ENCODE peak calls at places on chromosomes 13 and 19, in four cellular contexts. R, E, C and Z are unnamed samples.

GRCh38 chr13:66915596-66916185 is 314.4 kb downstream of the PCDH9 start:
- DNase-seq in R (no peak), E (no peak), C (no peak), Z (no peak)

GRCh38 chr13:40974460-40975407 is 44.4 kb downstream of the ELF1 start:
- DNase-seq in R (no peak), E (no peak), C (peak), Z (peak)

GRCh38 chr13:38539632-38540031 is 147.2 kb upstream of the FREM2 start:
- DNase-seq in R (no peak), E (no peak), C (no peak), Z (no peak)

GRCh38 chr13:101390461-101390860 is 25.8 kb downstream of the NALCN start:
- DNase-seq in R (no peak), E (no peak), C (no peak), Z (no peak)

GRCh38 chr13:58434943-58435342 is 803.4 kb downstream of the PCDH17 start:
- DNase-seq in R (no peak), E (no peak), C (no peak), Z (no peak)

GRCh38 chr19:11987405-11988231 is 22.8 kb downstream of the ZNF763 start:
- DNase-seq in R (peak), E (peak), C (peak), Z (peak)

GRCh38 chr13:105979586-105979985 is 555.9 kb downstream of the EFNB2 start:
- DNase-seq in R (no peak), E (no peak), C (no peak), Z (no peak)

GRCh38 chr13:40221460-40222201 is 444.8 kb downstream of the FOXO1 start:
- DNase-seq in R (no peak), E (no peak), C (no peak), Z (no peak)

GRCh38 chr19:20278342-20278741 is 111.3 kb downstream of the ZNF486 start:
- DNase-seq in R (no peak), E (no peak), C (no peak), Z (peak)

GRCh38 chr13:40819797-40820315 is 30.4 kb downstream of the SLC25A15 start:
- DNase-seq in R (no peak), E (no peak), C (no peak), Z (no peak)

GRCh38 chr19:391726-392374 is 17.1 kb downstream of the C2CD4C start:
- DNase-seq in R (no peak), E (no peak), C (no peak), Z (no peak)

GRCh38 chr19:31448221-31448657 is 99.0 kb upstream of the TSHZ3 start:
- DNase-seq in R (no peak), E (no peak), C (no peak), Z (no peak)

GRCh38 chr19:50725932-50726230 is 2.7 kb downstream of the CLEC11A start:
- DNase-seq in R (no peak), E (no peak), C (no peak), Z (no peak)

GRCh38 chr19:52190679-52191293 is 934 bp downstream of the PPP2R1A start:
- DNase-seq in R (no peak), E (no peak), C (no peak), Z (peak)

GRCh38 chr13:95228130-95228529 is 73.1 kb downstream of the ABCC4 start:
- DNase-seq in R (no peak), E (no peak), C (no peak), Z (peak)

GRCh38 chr19:4396949-4397783 is 3.2 kb downstream of the SH3GL1 start:
- DNase-seq in R (no peak), E (no peak), C (no peak), Z (no peak)

GRCh38 chr19:39032164-39032918 is at the start of gene FBXO27:
- DNase-seq in R (no peak), E (no peak), C (peak), Z (no peak)

GRCh38 chr19:33246729-33247440 is 21.2 kb upstream of the SLC7A10 start:
- DNase-seq in R (no peak), E (no peak), C (no peak), Z (no peak)

GRCh38 chr13:75704194-75704941 is 68.2 kb downstream of the LMO7 start:
- DNase-seq in R (no peak), E (no peak), C (no peak), Z (no peak)

GRCh38 chr13:59880468-59880867 is 283.3 kb downstream of the DIAPH3 start:
- DNase-seq in R (no peak), E (no peak), C (no peak), Z (no peak)

GRCh38 chr19:41904118-41904870 is 21.3 kb downstream of the ARHGEF1 start:
- DNase-seq in R (no peak), E (no peak), C (no peak), Z (no peak)

GRCh38 chr13:88051746-88052482 is 380.7 kb downstream of the SLITRK5 start:
- DNase-seq in R (no peak), E (no peak), C (no peak), Z (no peak)

GRCh38 chr13:109684084-109684835 is 102.1 kb downstream of the IRS2 start:
- DNase-seq in R (no peak), E (no peak), C (no peak), Z (no peak)

GRCh38 chr13:100633461-100633860 is 41.1 kb downstream of the TMTC4 start:
- DNase-seq in R (no peak), E (no peak), C (no peak), Z (no peak)

GRCh38 chr19:31882709-31883108 is 462.7 kb upstream of the ZNF507 start:
- DNase-seq in R (no peak), E (no peak), C (no peak), Z (no peak)

GRCh38 chr13:87684850-87685735 is 13.9 kb downstream of the SLITRK5 start:
- DNase-seq in R (no peak), E (no peak), C (no peak), Z (no peak)

GRCh38 chr19:35039881-35040456 is 1.6 kb upstream of the HPN start:
- DNase-seq in R (no peak), E (no peak), C (no peak), Z (no peak)

GRCh38 chr19:18282021-18282787 is 782 bp upstream of the JUND start:
- DNase-seq in R (no peak), E (no peak), C (no peak), Z (no peak)

GRCh38 chr19:3710265-3710812 is 2.2 kb downstream of the TJP3 start:
- DNase-seq in R (no peak), E (no peak), C (peak), Z (peak)

GRCh38 chr19:48123907-48124675 is 13.5 kb upstream of the PLA2G4C start:
- DNase-seq in R (no peak), E (no peak), C (no peak), Z (no peak)

GRCh38 chr19:2618611-2619010 is 83.9 kb downstream of the GNG7 start:
- DNase-seq in R (no peak), E (no peak), C (no peak), Z (no peak)

GRCh38 chr19:33333615-33334014 is 31.3 kb upstream of the CEBPA start:
- DNase-seq in R (no peak), E (no peak), C (no peak), Z (no peak)

GRCh38 chr13:98939552-98940306 is 38.1 kb downstream of the DOCK9 start:
- DNase-seq in R (no peak), E (no peak), C (no peak), Z (no peak)

GRCh38 chr19:38135150-38135998 is 88.6 kb downstream of the DPF1 start:
- DNase-seq in R (no peak), E (no peak), C (no peak), Z (no peak)

GRCh38 chr13:113926951-113927660 is 46.8 kb downstream of the C13orf46 start:
- DNase-seq in R (no peak), E (no peak), C (no peak), Z (no peak)

GRCh38 chr13:113929628-113930615 is 44.0 kb downstream of the C13orf46 start:
- DNase-seq in R (no peak), E (no peak), C (no peak), Z (no peak)

GRCh38 chr13:113926301-113926761 is 47.5 kb downstream of the C13orf46 start:
- DNase-seq in R (no peak), E (no peak), C (no peak), Z (no peak)

GRCh38 chr13:113928701-113929627 is 44.9 kb downstream of the C13orf46 start:
- DNase-seq in R (no peak), E (no peak), C (no peak), Z (no peak)

GRCh38 chr13:113927661-113928581 is 46.0 kb downstream of the C13orf46 start:
- DNase-seq in R (no peak), E (no peak), C (no peak), Z (no peak)
- TF ChIP-seq SPI1 in R (no peak), E (no peak), C (no peak), Z (no peak)

DNA sequence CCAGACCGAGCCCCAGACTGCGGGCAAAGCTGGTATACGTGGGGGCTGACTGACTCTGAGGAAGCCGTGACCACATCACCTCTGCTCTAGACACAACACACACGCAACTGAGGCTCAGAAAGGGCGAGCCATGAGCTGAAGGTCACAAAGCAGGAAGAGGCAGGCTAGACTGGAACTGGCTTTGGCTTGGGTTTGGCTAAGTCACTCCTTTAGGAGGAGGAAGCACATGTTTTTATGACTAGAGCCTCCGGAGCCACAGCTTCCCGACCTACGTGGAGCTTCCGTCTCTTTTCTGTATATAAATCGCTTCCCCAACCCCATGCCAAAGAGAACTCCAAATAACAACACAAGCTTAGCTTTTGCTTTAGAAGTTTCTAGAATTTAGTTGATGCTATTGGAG is 48.0 kb downstream of the RFX2 start:
- DNase-seq in R (no peak), E (no peak), C (no peak), Z (peak)
- TF ChIP-seq SPI1 in R (no peak), E (no peak), C (no peak), Z (peak)

GRCh38 chr19:49544154-49544553 is 16.4 kb downstream of the RCN3 start:
- DNase-seq in R (no peak), E (no peak), C (no peak), Z (no peak)

GRCh38 chr19:49551531-49551930 is 23.7 kb downstream of the RCN3 start:
- DNase-seq in R (no peak), E (no peak), C (no peak), Z (no peak)

GRCh38 chr19:49549045-49549444 is 21.2 kb downstream of the RCN3 start:
- DNase-seq in R (no peak), E (no peak), C (no peak), Z (no peak)

GRCh38 chr19:49543032-49543431 is 15.2 kb downstream of the RCN3 start:
- DNase-seq in R (no peak), E (no peak), C (no peak), Z (no peak)

GRCh38 chr19:49546825-49547565 is 19.2 kb downstream of the RCN3 start:
- DNase-seq in R (no peak), E (peak), C (peak), Z (no peak)
- TF ChIP-seq SPI1 in R (no peak), E (no peak), C (no peak), Z (no peak)

DNA sequence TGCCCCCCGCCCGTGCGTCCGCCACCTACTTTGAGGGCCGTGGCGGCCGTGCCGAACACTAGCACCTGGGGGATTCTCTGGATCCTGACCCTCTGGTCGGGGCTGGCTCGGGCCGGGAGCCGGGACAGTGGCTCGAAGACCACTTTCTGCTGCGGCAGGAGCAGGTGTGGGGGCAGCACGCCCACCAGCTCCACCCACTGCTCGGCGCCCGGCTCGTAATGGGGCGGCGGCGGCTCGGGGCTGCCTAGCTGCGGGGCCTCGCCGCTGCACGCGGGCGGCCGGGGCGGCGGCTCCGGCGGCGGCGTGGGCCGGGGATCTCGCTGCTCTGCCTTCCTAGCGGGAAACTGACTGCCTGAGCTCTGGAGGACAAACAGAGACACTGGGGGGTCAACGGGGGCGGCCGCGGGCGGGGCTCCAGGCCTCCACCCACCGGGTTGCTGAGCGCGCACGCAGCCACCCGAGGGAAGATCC is 26.4 kb downstream of the DCAF15 start:
- DNase-seq in R (no peak), E (no peak), C (no peak), Z (no peak)
- TF ChIP-seq SPI1 in R (no peak), E (no peak), C (no peak), Z (no peak)

DNA sequence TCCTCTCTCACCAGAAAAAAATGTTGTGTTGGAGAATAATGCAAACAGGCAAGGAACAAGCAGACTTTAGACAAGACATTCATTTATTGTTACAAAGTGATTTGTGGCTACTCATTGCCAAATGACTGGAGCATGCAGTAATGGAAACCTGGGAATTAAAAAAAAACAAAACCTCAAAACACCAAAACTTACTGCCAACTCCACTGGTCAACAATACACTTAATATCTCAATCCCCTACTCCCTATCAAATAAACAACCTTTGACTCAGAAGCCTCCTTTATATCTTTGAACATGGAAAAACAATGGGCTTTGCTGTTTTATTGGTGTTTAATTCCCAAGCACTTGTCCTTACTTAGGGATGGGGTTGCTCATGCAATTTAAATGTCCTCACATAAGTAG is 112.8 kb downstream of the POSTN start:
- DNase-seq in R (no peak), E (no peak), C (no peak), Z (no peak)
- TF ChIP-seq SPI1 in R (no peak), E (no peak), C (no peak), Z (no peak)

GRCh38 chr19:23992348-23992747 is 77.7 kb downstream of the ZNF726 start:
- DNase-seq in R (no peak), E (no peak), C (no peak), Z (no peak)

GRCh38 chr19:23981863-23982262 is 67.2 kb downstream of the ZNF726 start:
- DNase-seq in R (no peak), E (no peak), C (no peak), Z (no peak)

GRCh38 chr19:23991170-23991569 is 76.5 kb downstream of the ZNF726 start:
- DNase-seq in R (no peak), E (no peak), C (no peak), Z (no peak)

GRCh38 chr19:23983406-23983805 is 68.7 kb downstream of the ZNF726 start:
- DNase-seq in R (no peak), E (no peak), C (no peak), Z (no peak)

GRCh38 chr19:23986623-23987022 is 71.9 kb downstream of the ZNF726 start:
- DNase-seq in R (no peak), E (no peak), C (no peak), Z (no peak)
- TF ChIP-seq SPI1 in R (no peak), E (no peak), C (no peak), Z (no peak)

DNA sequence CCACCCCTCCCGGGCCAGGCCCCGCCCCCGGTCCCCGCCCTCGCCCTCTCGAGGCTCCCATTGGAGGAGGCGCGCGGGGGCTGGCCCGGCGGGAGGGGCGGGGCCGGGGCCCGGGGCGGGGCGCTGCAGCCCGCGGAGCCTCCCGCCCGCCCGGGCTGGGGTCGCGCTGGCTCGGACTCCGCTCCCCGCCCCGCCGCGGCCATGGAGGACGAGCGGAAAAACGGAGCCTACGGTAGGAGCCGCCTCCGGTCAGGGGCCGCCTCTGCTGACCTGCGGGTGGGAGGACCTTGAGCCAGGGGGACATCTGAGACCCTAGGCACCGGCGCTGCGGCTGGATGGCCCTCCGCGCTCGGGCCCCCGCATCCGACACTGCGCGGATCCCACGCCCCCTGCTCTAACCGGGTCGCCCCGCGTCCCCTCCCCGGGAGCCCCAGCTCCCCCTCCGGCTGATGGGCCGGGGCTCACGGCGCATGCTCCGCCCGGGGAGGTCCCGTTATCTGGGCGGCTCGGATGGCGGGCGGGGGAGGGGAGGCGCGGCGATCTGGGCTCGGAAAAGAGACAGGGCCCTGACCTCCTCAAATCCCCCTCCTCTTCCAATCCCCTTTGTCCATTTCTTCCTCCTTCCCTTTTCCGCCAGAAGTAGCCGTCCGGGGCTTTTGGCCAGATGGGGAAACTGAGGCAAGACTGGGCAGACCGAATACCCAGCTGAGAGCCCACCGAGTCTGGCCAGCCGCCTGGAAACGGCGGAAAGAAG is 15.4 kb upstream of the AP1M2 start:
- DNase-seq in R (peak), E (no peak), C (peak), Z (peak)
- TF ChIP-seq SPI1 in R (no peak), E (no peak), C (no peak), Z (no peak)